ENCODE peak calls at places on chromosomes 5 and 9, in five cellular contexts. One of them, this sample, is unnamed.
A peak's percentile ranks its signal among the peaks of the same experiment; 100 is the strongest.

GRCh38 chr9:37380570-37380969 is 41.9 kb upstream of the GRHPR start:
- DNase-seq in right cardiac atrium: no peak
- DNase-seq in astrocyte of the cerebellum: no peak
- DNase-seq in ecto neural progenitor cell: no peak
- DNase-seq in ACHN: no peak
- DNase-seq in this sample: no peak

GRCh38 chr9:20903214-20903613 is 128.2 kb downstream of the HACD4 start:
- DNase-seq in right cardiac atrium: no peak
- DNase-seq in astrocyte of the cerebellum: no peak
- DNase-seq in ecto neural progenitor cell: no peak
- DNase-seq in ACHN: no peak
- DNase-seq in this sample: no peak

GRCh38 chr5:134174841-134175839 is 1.6 kb downstream of the SKP1 start:
- DNase-seq in right cardiac atrium: no peak
- DNase-seq in astrocyte of the cerebellum: no peak
- DNase-seq in ecto neural progenitor cell: no peak
- DNase-seq in ACHN: peak; percentile 32
- DNase-seq in this sample: peak; percentile 55

GRCh38 chr5:92527311-92528078 is 1053.5 kb downstream of the NR2F1-AS1 start:
- DNase-seq in right cardiac atrium: no peak
- DNase-seq in astrocyte of the cerebellum: no peak
- DNase-seq in ecto neural progenitor cell: no peak
- DNase-seq in ACHN: no peak
- DNase-seq in this sample: no peak

GRCh38 chr5:181221792-181222629 is 1.1 kb upstream of the TRIM41 start:
- DNase-seq in right cardiac atrium: peak; percentile 88
- DNase-seq in astrocyte of the cerebellum: no peak
- DNase-seq in ecto neural progenitor cell: peak; percentile 99
- DNase-seq in ACHN: peak; percentile 91
- DNase-seq in this sample: peak; percentile 98

GRCh38 chr9:114513050-114513951 is 8.0 kb upstream of the WHRN start:
- DNase-seq in right cardiac atrium: no peak
- DNase-seq in astrocyte of the cerebellum: no peak
- DNase-seq in ecto neural progenitor cell: no peak
- DNase-seq in ACHN: no peak
- DNase-seq in this sample: no peak

GRCh38 chr5:170179626-170180025 is 53.2 kb upstream of the C5orf58 start:
- DNase-seq in right cardiac atrium: no peak
- DNase-seq in astrocyte of the cerebellum: no peak
- DNase-seq in ecto neural progenitor cell: no peak
- DNase-seq in ACHN: no peak
- DNase-seq in this sample: no peak

GRCh38 chr9:4750021-4750673 is 9.1 kb upstream of the AK3 start:
- DNase-seq in right cardiac atrium: no peak
- DNase-seq in astrocyte of the cerebellum: peak; percentile 45
- DNase-seq in ecto neural progenitor cell: no peak
- DNase-seq in ACHN: peak; percentile 38
- DNase-seq in this sample: peak; percentile 79

GRCh38 chr5:1227669-1228068 is 2.5 kb downstream of the SLC6A18 start:
- DNase-seq in right cardiac atrium: no peak
- DNase-seq in astrocyte of the cerebellum: no peak
- DNase-seq in ecto neural progenitor cell: no peak
- DNase-seq in ACHN: no peak
- DNase-seq in this sample: peak; percentile 57

GRCh38 chr5:72160959-72161358 is 53.7 kb downstream of the MAP1B start:
- DNase-seq in right cardiac atrium: no peak
- DNase-seq in astrocyte of the cerebellum: no peak
- DNase-seq in ecto neural progenitor cell: no peak
- DNase-seq in ACHN: no peak
- DNase-seq in this sample: no peak

GRCh38 chr9:4486176-4486575 is 4.1 kb upstream of the SLC1A1 start:
- DNase-seq in right cardiac atrium: no peak
- DNase-seq in astrocyte of the cerebellum: no peak
- DNase-seq in ecto neural progenitor cell: no peak
- DNase-seq in ACHN: no peak
- DNase-seq in this sample: no peak

GRCh38 chr9:135032041-135032835 is 55.2 kb upstream of the OLFM1 start:
- DNase-seq in right cardiac atrium: no peak
- DNase-seq in astrocyte of the cerebellum: no peak
- DNase-seq in ecto neural progenitor cell: no peak
- DNase-seq in ACHN: no peak
- DNase-seq in this sample: no peak

GRCh38 chr5:157772077-157772613 is 28.6 kb downstream of the LSM11 start:
- DNase-seq in right cardiac atrium: no peak
- DNase-seq in astrocyte of the cerebellum: no peak
- DNase-seq in ecto neural progenitor cell: no peak
- DNase-seq in ACHN: no peak
- DNase-seq in this sample: no peak

GRCh38 chr5:107444327-107444726 is 226.4 kb downstream of the EFNA5 start:
- DNase-seq in right cardiac atrium: no peak
- DNase-seq in astrocyte of the cerebellum: no peak
- DNase-seq in ecto neural progenitor cell: no peak
- DNase-seq in ACHN: no peak
- DNase-seq in this sample: no peak

GRCh38 chr5:139960723-139961383 is 82.2 kb downstream of the NRG2 start:
- DNase-seq in right cardiac atrium: no peak
- DNase-seq in astrocyte of the cerebellum: no peak
- DNase-seq in ecto neural progenitor cell: peak; percentile 21
- DNase-seq in ACHN: no peak
- DNase-seq in this sample: no peak

GRCh38 chr5:12099296-12099695 is 195.1 kb upstream of the CTNND2 start:
- DNase-seq in right cardiac atrium: no peak
- DNase-seq in astrocyte of the cerebellum: no peak
- DNase-seq in ecto neural progenitor cell: no peak
- DNase-seq in ACHN: no peak
- DNase-seq in this sample: no peak

GRCh38 chr5:107352576-107352975 is 318.2 kb downstream of the EFNA5 start:
- DNase-seq in right cardiac atrium: no peak
- DNase-seq in astrocyte of the cerebellum: no peak
- DNase-seq in ecto neural progenitor cell: no peak
- DNase-seq in ACHN: no peak
- DNase-seq in this sample: no peak

GRCh38 chr5:136295914-136296313 is 69.4 kb downstream of the TRPC7 start:
- DNase-seq in right cardiac atrium: no peak
- DNase-seq in astrocyte of the cerebellum: no peak
- DNase-seq in ecto neural progenitor cell: no peak
- DNase-seq in ACHN: no peak
- DNase-seq in this sample: no peak

GRCh38 chr5:66945389-66946349 is 250.9 kb downstream of the CD180 start:
- DNase-seq in right cardiac atrium: no peak
- DNase-seq in astrocyte of the cerebellum: no peak
- DNase-seq in ecto neural progenitor cell: no peak
- DNase-seq in ACHN: no peak
- DNase-seq in this sample: peak; percentile 43

GRCh38 chr5:1948663-1949191 is 66.0 kb upstream of the IRX4 start:
- DNase-seq in right cardiac atrium: peak; percentile 63
- DNase-seq in astrocyte of the cerebellum: no peak
- DNase-seq in ecto neural progenitor cell: no peak
- DNase-seq in ACHN: no peak
- DNase-seq in this sample: no peak

GRCh38 chr9:95750725-95751644 is 124.5 kb upstream of the ERCC6L2 start:
- DNase-seq in right cardiac atrium: no peak
- DNase-seq in astrocyte of the cerebellum: no peak
- DNase-seq in ecto neural progenitor cell: no peak
- DNase-seq in ACHN: no peak
- DNase-seq in this sample: no peak

GRCh38 chr5:111756701-111757581 is at the start of gene NREP:
- DNase-seq in right cardiac atrium: peak; percentile 94
- DNase-seq in astrocyte of the cerebellum: peak; percentile 93
- DNase-seq in ecto neural progenitor cell: peak; percentile 84
- DNase-seq in ACHN: peak; percentile 90
- DNase-seq in this sample: peak; percentile 93

GRCh38 chr9:105881654-105882349 is 187.5 kb downstream of the TMEM38B start:
- DNase-seq in right cardiac atrium: peak; percentile 35
- DNase-seq in astrocyte of the cerebellum: peak; percentile 26
- DNase-seq in ecto neural progenitor cell: peak; percentile 75
- DNase-seq in ACHN: peak; percentile 61
- DNase-seq in this sample: peak; percentile 74

GRCh38 chr9:89361816-89362646 is 43.7 kb downstream of the SECISBP2 start:
- DNase-seq in right cardiac atrium: no peak
- DNase-seq in astrocyte of the cerebellum: no peak
- DNase-seq in ecto neural progenitor cell: peak; percentile 23
- DNase-seq in ACHN: no peak
- DNase-seq in this sample: no peak